ENCODE peak calls at places on chromosomes 16 and 17, in four cellular contexts. H, E, K and J are unnamed samples.

GRCh38 chr17:5364156-5364555 is 55.3 kb downstream of the NUP88 start:
- DNase-seq in E (no peak), H (no peak), K (no peak), J (no peak)

GRCh38 chr17:61380836-61381525 is 18.7 kb upstream of the TBX2 start:
- DNase-seq in H (no peak), K (no peak), E (peak; percentile 30), J (no peak)

GRCh38 chr16:56645838-56646237 is 5.8 kb upstream of the MT1B start:
- DNase-seq in E (no peak), H (no peak), K (no peak), J (no peak)

GRCh38 chr17:9844153-9844552 is 18.4 kb downstream of the GLP2R start:
- DNase-seq in H (peak; percentile 37), E (no peak), K (no peak), J (no peak)

GRCh38 chr17:32275060-32276042 is 9.7 kb downstream of the RHBDL3 start:
- DNase-seq in E (peak; percentile 41), H (peak; percentile 95), K (peak; percentile 72), J (peak; percentile 46)

GRCh38 chr16:47833771-47834170 is 322.0 kb downstream of the ABCC12 start:
- DNase-seq in E (no peak), K (no peak), H (no peak), J (no peak)

GRCh38 chr17:48439875-48440505 is 10.0 kb upstream of the SKAP1 start:
- DNase-seq in E (no peak), K (no peak), H (no peak), J (no peak)

GRCh38 chr17:16988749-16989229 is 16.9 kb upstream of the TNFRSF13B start:
- DNase-seq in H (no peak), K (no peak), E (no peak), J (no peak)

GRCh38 chr17:8359769-8360168 is 16.7 kb downstream of the KRABD2 start:
- DNase-seq in E (no peak), H (no peak), K (peak; percentile 47), J (no peak)

GRCh38 chr17:47966079-47966519 is 4.8 kb upstream of the CDK5RAP3 start:
- DNase-seq in E (no peak), H (peak; percentile 32), K (no peak), J (no peak)

GRCh38 chr17:19867094-19867653 is 562 bp downstream of the ULK2 start:
- DNase-seq in K (peak; percentile 85), E (peak; percentile 83), H (peak; percentile 95), J (peak; percentile 76)

GRCh38 chr17:63816669-63817068 is 10.6 kb upstream of the PSMC5 start:
- DNase-seq in E (no peak), H (no peak), K (no peak), J (no peak)

GRCh38 chr17:12659500-12659899 is 6.2 kb upstream of the MYOCD start:
- DNase-seq in H (no peak), E (no peak), K (no peak), J (no peak)

GRCh38 chr17:74903671-74904070 is 10.2 kb upstream of the FADS6 start:
- DNase-seq in K (no peak), E (no peak), H (no peak), J (no peak)

GRCh38 chr16:56600398-56600999 is 7.9 kb upstream of the MT2A start:
- DNase-seq in H (peak; percentile 73), K (peak; percentile 80), E (no peak), J (no peak)

GRCh38 chr17:31596382-31597323 is 205.2 kb downstream of the RAB11FIP4 start:
- DNase-seq in E (peak; percentile 73), H (peak; percentile 89), K (peak; percentile 32), J (peak; percentile 76)

GRCh38 chr17:57401556-57402488 is 145.5 kb downstream of the MSI2 start:
- DNase-seq in K (peak; percentile 72), E (no peak), H (peak; percentile 86), J (no peak)

GRCh38 chr17:21263351-21263750 is 10.1 kb upstream of the NATD1 start:
- DNase-seq in H (no peak), E (no peak), K (no peak), J (no peak)

GRCh38 chr16:12426122-12426521 is 377.6 kb downstream of the CPPED1 start:
- DNase-seq in K (no peak), H (peak; percentile 59), E (no peak), J (no peak)

GRCh38 chr17:30212750-30213149 is 22.7 kb downstream of the SLC6A4 start:
- DNase-seq in K (peak; percentile 39), H (peak; percentile 70), E (no peak), J (no peak)

GRCh38 chr16:72424776-72425175 is 252.8 kb upstream of the PMFBP1 start:
- DNase-seq in E (no peak), H (no peak), K (no peak), J (no peak)

GRCh38 chr16:17951273-17951845 is 385.2 kb downstream of the NPIPA8 start:
- DNase-seq in E (no peak), H (no peak), K (no peak), J (no peak)

GRCh38 chr17:72205357-72205756 is 84.5 kb downstream of the SOX9 start:
- DNase-seq in K (no peak), E (no peak), H (peak; percentile 76), J (no peak)

GRCh38 chr17:80835816-80836657 is 155.6 kb upstream of the CHMP6 start:
- DNase-seq in H (no peak), E (peak; percentile 37), K (no peak), J (no peak)

GRCh38 chr17:72802726-72803125 is 289.8 kb downstream of the SLC39A11 start:
- DNase-seq in K (no peak), H (no peak), E (no peak), J (no peak)

GRCh38 chr16:79047337-79047736 is 553.2 kb downstream of the MAF start:
- DNase-seq in H (no peak), E (no peak), K (peak; percentile 50), J (no peak)

GRCh38 chr16:50467559-50467942 is 80.6 kb upstream of the NKD1 start:
- DNase-seq in K (no peak), H (no peak), E (no peak), J (no peak)

GRCh38 chr16:79469999-79470398 is 130.5 kb downstream of the MAF start:
- DNase-seq in E (no peak), K (no peak), H (no peak), J (peak; percentile 25)

GRCh38 chr17:7712111-7712771 is 5.3 kb upstream of the DNAH2 start:
- DNase-seq in H (no peak), E (no peak), K (peak; percentile 60), J (no peak)

GRCh38 chr17:79826210-79826680 is 13.0 kb downstream of the CBX4 start:
- DNase-seq in K (no peak), E (peak; percentile 64), H (no peak), J (no peak)

GRCh38 chr17:73334771-73335513 is 23.1 kb upstream of the CDC42EP4 start:
- DNase-seq in H (no peak), E (no peak), K (no peak), J (no peak)

GRCh38 chr17:69637399-69638165 is 223.1 kb downstream of the MAP2K6 start:
- DNase-seq in E (no peak), K (no peak), H (no peak), J (no peak)

GRCh38 chr17:74736423-74737298 is at the start of gene RAB37:
- DNase-seq in H (peak; percentile 95), E (peak; percentile 75), K (peak; percentile 84), J (peak; percentile 60)

GRCh38 chr16:70269471-70269870 is 17.7 kb upstream of the EXOSC6 start:
- DNase-seq in K (no peak), E (no peak), H (no peak), J (no peak)

GRCh38 chr17:36195474-36196098 is 972 bp downstream of the CCL3L1 start:
- DNase-seq in H (peak; percentile 92), E (no peak), K (peak; percentile 24), J (no peak)

DNA sequence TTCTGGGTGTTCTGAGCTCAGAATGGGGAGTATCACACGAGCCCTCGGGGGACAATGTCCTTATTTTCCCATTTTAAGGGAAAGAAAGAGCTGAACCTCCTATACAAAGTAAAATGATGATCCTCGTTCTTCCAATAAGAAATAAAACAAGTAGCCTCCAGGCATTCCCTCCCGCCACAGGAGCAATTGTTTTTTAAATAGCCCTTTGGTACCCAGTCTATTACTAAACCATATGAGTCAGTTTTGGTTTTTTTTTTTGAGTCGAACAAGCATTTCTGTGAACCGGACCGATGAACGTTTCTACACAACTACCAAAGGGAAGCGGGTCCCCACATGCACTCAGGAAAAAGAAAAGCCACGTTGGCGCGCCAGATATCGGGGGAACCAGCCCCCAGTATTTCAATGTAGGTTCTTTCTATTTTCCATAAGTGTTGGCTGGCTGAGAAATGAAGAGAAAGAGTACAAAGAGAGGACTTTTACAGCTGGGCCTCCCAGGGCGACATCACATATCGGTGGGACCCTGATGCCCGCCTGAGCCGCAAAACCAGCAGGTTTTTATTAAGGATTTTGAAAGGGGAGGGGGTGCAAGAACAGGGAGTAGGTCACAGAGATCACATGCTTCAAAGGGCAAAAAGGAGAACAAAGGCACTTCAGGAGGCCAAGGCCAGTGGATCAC is 3.8 kb upstream of the DCXR start:
- DNase-seq in E (no peak), H (no peak), K (no peak), J (no peak)
- H3K4me1 ChIP-seq in E (peaks cover 17% of the 10 kb centered on the region), H (no peaks in the 10 kb centered on the region), K (no peaks in the 10 kb centered on the region), J (peaks cover 13% of the 10 kb centered on the region)

GRCh38 chr17:34400301-34400931 is 37.4 kb upstream of the CCL1 start:
- DNase-seq in E (no peak), K (no peak), H (peak; percentile 42), J (no peak)
- H3K4me3 ChIP-seq in E (no peak overlapping the region), K (no peak overlapping the region), H (no peak overlapping the region), J (no peak overlapping the region)

DNA sequence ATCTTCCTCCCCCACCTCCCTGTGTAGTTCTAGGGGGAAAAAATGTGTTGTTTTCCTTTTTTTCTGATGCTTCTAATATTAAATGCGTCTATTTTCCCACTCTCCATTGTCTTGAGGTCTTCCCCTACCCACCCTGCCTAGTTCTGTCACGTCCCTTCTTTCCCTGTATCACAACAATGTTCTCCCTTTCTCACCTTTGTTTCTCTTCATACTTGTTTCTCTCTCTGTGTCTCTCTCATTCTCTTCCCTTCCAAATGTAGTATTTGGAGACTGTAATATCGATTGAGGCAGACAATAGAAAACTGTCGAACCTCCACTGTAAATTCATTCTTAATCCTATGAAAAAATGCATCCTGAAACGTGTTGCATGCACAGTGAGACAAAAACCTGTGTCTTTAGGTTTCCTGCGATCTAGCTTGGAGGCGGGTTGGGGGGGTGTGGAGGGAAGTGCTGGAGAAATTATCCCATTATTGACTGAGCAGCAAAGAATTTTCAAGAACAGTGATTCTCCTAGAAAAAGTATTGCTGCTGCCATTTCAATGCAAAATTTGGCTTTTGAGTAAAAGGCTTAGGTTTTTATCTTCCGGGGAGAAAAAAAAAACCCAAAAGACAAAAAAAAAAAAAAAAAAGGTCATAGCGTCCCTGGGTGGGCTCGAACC is 1.3 kb upstream of the PSMB3 start:
- DNase-seq in K (no peak), H (peak; percentile 63), E (no peak), J (no peak)
- H3K4me1 ChIP-seq in K (peaks cover 27% of the 10 kb centered on the region), H (no peaks in the 10 kb centered on the region), E (peaks cover 63% of the 10 kb centered on the region), J (peaks cover 80% of the 10 kb centered on the region)

DNA sequence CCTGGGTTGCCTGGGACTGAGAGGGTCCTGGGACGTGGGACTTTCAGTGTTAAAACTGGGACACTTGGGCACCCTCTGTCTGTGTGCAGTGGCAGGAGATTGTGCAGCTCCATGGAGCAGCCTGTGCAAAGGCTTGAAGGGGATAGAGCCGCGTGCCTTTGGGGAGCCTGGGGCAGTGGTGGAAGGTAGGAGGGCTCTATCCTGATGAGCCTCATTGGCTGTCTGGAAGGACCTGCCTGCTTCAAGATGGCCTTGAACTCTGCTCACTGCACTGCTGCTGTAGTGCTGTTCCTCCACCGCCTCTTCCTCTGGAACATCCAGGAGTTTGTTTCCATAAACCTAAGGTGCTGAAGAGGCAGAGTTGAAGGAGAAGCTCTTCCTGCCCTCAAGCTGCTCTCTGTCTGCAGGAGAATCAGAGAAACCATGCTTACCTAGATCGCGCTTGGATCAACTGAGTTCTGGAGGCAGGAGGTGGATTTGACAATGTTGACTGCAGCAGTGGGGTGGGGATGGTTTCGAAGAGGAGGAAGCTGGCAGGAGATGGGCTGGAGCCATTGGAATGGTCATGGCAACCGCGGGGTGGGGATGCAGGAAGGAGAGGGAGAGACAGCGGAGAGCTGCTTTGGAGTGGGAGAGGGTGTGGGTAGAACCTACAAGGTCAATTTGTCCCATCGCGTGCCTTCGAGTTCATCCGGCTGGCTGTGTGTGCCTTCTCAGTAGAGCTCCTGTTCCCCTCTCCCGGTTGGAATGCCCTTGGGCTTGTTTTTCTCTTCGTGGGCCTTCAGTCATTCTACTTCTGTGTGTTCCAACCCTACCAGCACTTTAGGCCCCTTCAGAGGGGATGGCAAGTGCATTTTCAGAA is 3.7 kb downstream of the RMI2 start:
- DNase-seq in E (no peak), K (no peak), H (no peak), J (no peak)
- H3K4me3 ChIP-seq in E (no peak overlapping the region), K (no peak overlapping the region), H (no peak overlapping the region), J (no peak overlapping the region)